ENCODE peak calls at places on chromosomes 7 and 10, in nine cellular contexts. T, M, K, H, N, V, Y, J and W are unnamed samples.

GRCh38 chr7:16062269-16062668 is 359.1 kb downstream of the CRPPA start:
- DNase-seq in V (peak), Y (no peak), T (no peak), J (peak), H (no peak), N (no peak), K (no peak), M (peak), W (no peak)

GRCh38 chr7:3754488-3755365 is 453.7 kb downstream of the SDK1 start:
- DNase-seq in K (no peak), J (peak), T (no peak), V (no peak), N (no peak), M (peak), H (peak), Y (no peak), W (no peak)

GRCh38 chr7:112159346-112159745 is 46.9 kb downstream of the DOCK4 start:
- DNase-seq in H (no peak), N (no peak), K (no peak), Y (no peak), J (no peak), M (no peak), T (no peak), V (no peak), W (no peak)

GRCh38 chr7:45118830-45119452 is 7.4 kb upstream of the TBRG4 start:
- DNase-seq in Y (no peak), H (no peak), T (no peak), M (no peak), V (no peak), N (no peak), K (no peak), J (no peak), W (no peak)

GRCh38 chr10:133132711-133133291 is 27.2 kb upstream of the KNDC1 start:
- DNase-seq in V (no peak), T (peak), N (peak), K (no peak), M (no peak), J (no peak), H (no peak), Y (no peak), W (no peak)

GRCh38 chr7:158029431-158029938 is 558.1 kb downstream of the PTPRN2 start:
- DNase-seq in Y (no peak), N (no peak), H (no peak), K (no peak), J (no peak), M (no peak), T (no peak), V (no peak), W (no peak)

GRCh38 chr7:121428857-121429489 is 32.9 kb upstream of the FAM3C start:
- DNase-seq in K (no peak), T (no peak), N (no peak), M (no peak), J (no peak), Y (no peak), V (no peak), H (no peak), W (no peak)

GRCh38 chr7:158343526-158343925 is 244.1 kb downstream of the PTPRN2 start:
- DNase-seq in T (no peak), N (peak), K (no peak), J (no peak), V (no peak), H (no peak), M (no peak), Y (no peak), W (no peak)

GRCh38 chr10:123998197-123999141 is 94.9 kb downstream of the CHST15 start:
- DNase-seq in J (no peak), T (no peak), N (no peak), M (no peak), V (no peak), K (no peak), Y (peak), H (no peak), W (no peak)

GRCh38 chr7:133829336-133829897 is 297.7 kb upstream of the LRGUK start:
- DNase-seq in T (no peak), V (no peak), M (peak), N (no peak), H (no peak), Y (no peak), K (no peak), J (no peak), W (no peak)

GRCh38 chr7:85600425-85600824 is 413.6 kb upstream of the SEMA3D start:
- DNase-seq in J (no peak), Y (no peak), T (no peak), V (no peak), K (no peak), N (no peak), M (no peak), H (no peak), W (no peak)

GRCh38 chr7:27933691-27934565 is 194.0 kb downstream of the TAX1BP1 start:
- DNase-seq in N (no peak), Y (no peak), H (peak), J (peak), T (no peak), M (peak), K (no peak), V (peak), W (no peak)

GRCh38 chr10:119726291-119727261 is 726 bp downstream of the INPP5F start:
- DNase-seq in K (no peak), M (no peak), Y (peak), V (no peak), T (no peak), J (no peak), H (peak), N (no peak), W (no peak)

GRCh38 chr10:14486777-14487510 is 156.2 kb upstream of the FRMD4A start:
- DNase-seq in H (peak), V (no peak), M (no peak), N (no peak), T (no peak), Y (no peak), J (no peak), K (no peak), W (no peak)

GRCh38 chr10:772227-772637 is 82.8 kb upstream of the DIP2C start:
- DNase-seq in H (no peak), Y (no peak), N (no peak), V (no peak), J (no peak), K (no peak), M (no peak), T (no peak), W (no peak)

GRCh38 chr10:3848005-3848767 is 63.2 kb upstream of the KLF6 start:
- DNase-seq in N (no peak), J (no peak), Y (no peak), K (no peak), M (no peak), V (no peak), H (no peak), T (no peak), W (no peak)

GRCh38 chr10:97888641-97889262 is 39.1 kb downstream of the GOLGA7B start:
- DNase-seq in T (no peak), H (peak), M (no peak), K (no peak), Y (no peak), N (peak), J (peak), V (no peak), W (no peak)

GRCh38 chr7:32500922-32501341 is 5.6 kb downstream of the AVL9 start:
- DNase-seq in Y (no peak), V (peak), J (peak), N (no peak), K (peak), M (no peak), T (no peak), H (no peak), W (no peak)

GRCh38 chr7:140260767-140261486 is 84.1 kb upstream of the KDM7A start:
- DNase-seq in N (no peak), J (no peak), V (no peak), Y (no peak), M (no peak), H (no peak), T (no peak), K (no peak), W (no peak)

GRCh38 chr10:109214916-109215740 is 708.2 kb downstream of the XPNPEP1 start:
- DNase-seq in H (no peak), T (no peak), Y (no peak), M (no peak), J (no peak), K (no peak), V (no peak), N (no peak), W (no peak)

GRCh38 chr10:103936022-103936421 is 18.0 kb upstream of the STN1 start:
- DNase-seq in J (no peak), N (no peak), Y (no peak), V (no peak), T (no peak), M (no peak), H (no peak), K (no peak), W (no peak)

GRCh38 chr10:58992830-58993460 is 183.5 kb upstream of the PHYHIPL start:
- DNase-seq in T (no peak), J (no peak), N (no peak), Y (no peak), M (no peak), H (no peak), K (no peak), V (no peak), W (no peak)

GRCh38 chr7:128783143-128783799 is 7.7 kb upstream of the OPN1SW start:
- DNase-seq in Y (peak), K (peak), V (peak), M (peak), T (peak), N (peak), H (peak), J (no peak), W (no peak)

GRCh38 chr7:80686576-80686975 is 48.1 kb downstream of the CD36 start:
- DNase-seq in M (no peak), N (no peak), T (no peak), H (no peak), K (no peak), V (no peak), Y (no peak), J (peak), W (no peak)

GRCh38 chr10:80268266-80268665 is 21.2 kb downstream of the MAT1A start:
- DNase-seq in Y (no peak), K (no peak), M (no peak), J (no peak), H (no peak), V (no peak), T (no peak), N (no peak), W (no peak)

GRCh38 chr7:48004598-48004997 is 24.3 kb downstream of the SUN3 start:
- DNase-seq in Y (no peak), M (no peak), N (no peak), K (no peak), J (no peak), V (no peak), H (no peak), T (no peak), W (no peak)

GRCh38 chr7:106060394-106060920 is 51.7 kb downstream of the SYPL1 start:
- DNase-seq in H (no peak), V (no peak), N (no peak), M (no peak), J (no peak), T (no peak), K (no peak), Y (no peak), W (no peak)

GRCh38 chr7:77783111-77783510 is 15.1 kb downstream of the TMEM60 start:
- DNase-seq in N (no peak), M (no peak), Y (no peak), K (no peak), T (no peak), V (no peak), H (no peak), J (no peak), W (no peak)

GRCh38 chr7:111953611-111954010 is 252.6 kb downstream of the DOCK4 start:
- DNase-seq in Y (no peak), J (peak), H (peak), V (no peak), T (no peak), N (no peak), K (no peak), M (no peak), W (no peak)

GRCh38 chr10:16381083-16381482 is 55.7 kb upstream of the PTER start:
- DNase-seq in M (no peak), K (no peak), Y (no peak), T (no peak), N (no peak), J (peak), V (no peak), H (no peak), W (no peak)

GRCh38 chr10:113550365-113550764 is 2.5 kb upstream of the HABP2 start:
- DNase-seq in Y (no peak), V (no peak), N (no peak), M (peak), J (peak), T (no peak), K (no peak), H (no peak), W (no peak)

DNA sequence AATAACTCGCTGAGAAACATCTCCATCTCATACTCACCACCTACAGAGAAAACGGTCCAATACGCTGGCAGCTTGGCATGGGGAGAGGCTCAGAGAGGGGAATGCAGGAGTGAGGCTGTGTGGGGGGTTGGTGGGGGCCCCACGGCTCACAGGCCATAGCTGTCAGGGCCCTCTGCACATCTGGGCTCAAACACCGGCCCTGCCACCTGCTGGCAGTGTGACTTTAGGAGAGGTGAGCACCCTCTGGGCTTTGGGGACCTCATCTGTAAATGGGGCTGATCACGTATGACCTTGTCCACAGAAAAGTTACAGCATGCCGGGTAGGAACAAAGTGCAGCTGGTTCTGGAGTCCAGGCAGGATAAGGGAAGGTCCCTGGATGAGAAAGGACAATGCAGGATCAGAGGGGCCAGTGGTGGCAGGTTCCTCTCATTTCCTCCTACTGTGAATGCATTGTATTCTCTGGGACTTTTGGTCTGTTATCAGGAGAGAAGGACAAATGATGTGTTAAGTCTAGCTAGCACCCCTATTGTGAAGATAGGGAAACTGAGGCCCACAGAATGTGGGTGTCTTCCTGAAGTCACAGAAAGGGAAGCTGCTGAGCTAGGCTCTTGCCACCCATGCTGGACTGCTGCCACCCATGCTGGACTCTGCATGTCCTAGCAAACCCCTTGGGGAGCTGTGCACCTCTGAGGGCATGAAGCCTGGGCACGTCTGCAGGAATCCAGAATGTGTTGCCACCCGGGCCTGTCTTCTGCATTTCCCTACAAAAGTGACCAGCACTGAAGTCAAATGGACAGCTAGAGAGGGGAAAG is 404.6 kb downstream of the RPS24 start:
- DNase-seq in V (no peak), K (no peak), J (no peak), Y (no peak), H (no peak), N (peak), T (no peak), M (no peak), W (no peak)
- TF ChIP-seq CTCF in V (no peak), K (peak), J (peak), Y (no peak), H (no peak), N (no peak), T (no peak), M (no peak), W (no peak)

DNA sequence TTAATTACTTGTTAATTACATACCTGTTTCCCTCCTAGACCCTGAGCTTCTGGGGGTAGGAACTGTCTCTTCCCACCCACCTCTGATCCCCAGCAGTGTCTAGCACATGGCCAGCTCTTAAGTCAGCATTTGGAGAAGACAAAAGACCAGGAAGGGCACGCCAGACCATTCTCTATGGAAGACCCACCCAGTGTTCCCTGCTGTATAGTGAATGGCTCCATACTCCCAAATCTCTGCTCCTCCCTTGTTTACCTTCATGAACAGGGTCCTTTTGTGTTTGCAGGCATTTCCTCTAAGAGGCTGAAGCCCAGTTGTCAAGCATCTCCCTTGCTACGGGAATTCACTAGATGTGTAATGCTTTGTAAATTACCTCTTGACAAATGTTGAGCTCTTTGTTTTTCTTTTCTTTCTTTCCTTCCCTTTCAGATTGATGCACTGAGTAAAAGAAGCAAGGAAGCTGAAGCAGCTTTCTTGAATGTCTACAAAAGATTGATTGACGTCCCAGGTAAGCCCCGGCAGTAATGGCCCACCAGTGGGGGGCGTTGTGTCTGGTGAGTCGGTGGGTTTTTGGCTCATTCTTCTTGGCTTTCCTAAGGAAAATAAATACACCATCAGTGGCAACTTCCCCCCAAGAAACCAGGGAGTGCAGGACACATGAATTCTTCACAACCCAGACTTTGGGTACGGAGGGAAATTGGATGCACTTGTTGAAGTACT is 216.6 kb upstream of the SH2B2 start:
- DNase-seq in Y (no peak), J (no peak), N (no peak), K (no peak), M (no peak), V (no peak), H (peak), T (no peak), W (no peak)
- TF ChIP-seq CTCF in Y (no peak), J (peak), N (no peak), K (no peak), M (no peak), V (no peak), H (peak), T (no peak), W (no peak)

DNA sequence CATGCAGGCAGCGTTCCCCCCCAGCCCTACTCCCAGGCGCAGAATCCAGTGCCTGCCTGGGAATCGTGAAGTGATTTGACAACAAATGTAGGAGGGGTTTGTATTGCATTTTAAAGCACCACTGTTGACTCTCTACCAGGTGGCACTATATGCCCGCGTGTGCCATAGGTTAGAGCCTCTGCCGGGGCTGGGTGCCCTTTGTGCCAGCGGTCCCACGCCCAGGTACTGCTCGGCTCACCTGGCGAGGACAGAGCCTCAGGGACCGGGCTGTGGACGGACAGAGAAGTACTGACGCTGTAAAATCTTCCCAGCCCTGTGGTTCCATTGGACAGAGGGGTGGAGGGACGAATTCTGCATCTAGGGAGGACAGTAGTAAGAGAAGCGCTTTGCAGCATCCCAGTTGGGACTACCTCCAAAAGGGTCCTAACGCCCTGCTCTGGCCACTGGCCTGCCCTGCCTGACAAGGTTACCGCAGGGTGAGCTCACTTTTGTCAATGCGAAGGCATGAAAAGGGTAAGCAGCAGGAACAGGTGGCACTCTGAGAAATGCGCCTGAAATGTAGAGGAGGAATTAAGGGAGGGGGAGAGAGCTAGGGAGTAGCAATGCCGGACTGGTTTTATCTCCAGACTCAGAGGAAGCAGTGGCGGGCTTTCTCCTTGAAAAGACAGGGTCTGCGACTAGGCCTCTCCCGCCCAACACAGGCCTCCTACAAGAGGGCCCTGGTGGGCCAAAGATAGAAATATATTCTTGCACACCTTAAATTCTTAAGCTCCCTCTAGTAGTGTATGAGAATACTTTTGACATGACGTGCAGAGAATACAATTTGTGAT is 858 bp upstream of the CACNA2D1 start:
- DNase-seq in T (no peak), V (no peak), H (peak), M (no peak), J (peak), Y (no peak), N (no peak), K (peak), W (no peak)
- TF ChIP-seq CTCF in T (no peak), V (peak), H (no peak), M (no peak), J (no peak), Y (no peak), N (no peak), K (no peak), W (no peak)

GRCh38 chr7:152050547-152050971 is 25.1 kb downstream of the GALNT11 start:
- DNase-seq in H (no peak), V (no peak), M (peak), N (no peak), T (no peak), Y (no peak), K (no peak), J (no peak), W (no peak)

GRCh38 chr7:152056621-152057274 is 31.3 kb downstream of the GALNT11 start:
- DNase-seq in V (no peak), J (no peak), Y (no peak), N (no peak), K (no peak), M (no peak), H (no peak), T (no peak), W (no peak)

GRCh38 chr7:152052772-152053171 is 27.3 kb downstream of the GALNT11 start:
- DNase-seq in N (no peak), J (no peak), Y (no peak), K (no peak), H (no peak), V (no peak), M (no peak), T (no peak), W (no peak)

GRCh38 chr7:152051968-152052367 is 26.5 kb downstream of the GALNT11 start:
- DNase-seq in N (no peak), V (no peak), Y (no peak), H (no peak), M (no peak), K (no peak), T (no peak), J (no peak), W (no peak)

GRCh38 chr7:152054377-152055230 is 29.1 kb downstream of the GALNT11 start:
- DNase-seq in M (no peak), T (peak), N (no peak), V (peak), K (no peak), Y (no peak), J (no peak), H (no peak), W (no peak)
- TF ChIP-seq CTCF in M (no peak), T (no peak), N (no peak), V (no peak), K (no peak), Y (no peak), J (no peak), H (no peak), W (no peak)